ENCODE peak calls at places on chromosomes 4 and X, in nine cellular contexts. A, T, F, N, K, V, L, Y and H are unnamed samples. For H3K9me3, the result is how much of the 10 kb centered on the place peaks cover.

GRCh38 chr4:126604273-126604867 is 1028.4 kb upstream of the INTU start:
- DNase-seq in A (no peak), T (peak), F (peak), N (no peak), K (no peak), V (no peak), L (peak), Y (no peak), H (peak)

GRCh38 chr4:75025432-75025831 is 92.5 kb downstream of the PARM1 start:
- DNase-seq in A (no peak), T (no peak), F (no peak), N (no peak), K (no peak), V (no peak), L (no peak), Y (no peak), H (no peak)

GRCh38 chr4:87540176-87541058 is 11.2 kb upstream of the SPARCL1 start:
- DNase-seq in A (no peak), T (no peak), F (peak), N (no peak), K (peak), V (no peak), L (no peak), Y (peak), H (peak)

GRCh38 chr4:25367004-25367621 is 9.9 kb upstream of the ANAPC4 start:
- DNase-seq in A (no peak), T (no peak), F (peak), N (no peak), K (no peak), V (no peak), L (peak), Y (no peak), H (no peak)

GRCh38 chrX:107678957-107679740 is 50.8 kb downstream of the PRPS1 start:
- DNase-seq in A (peak), T (no peak), F (peak), N (peak), K (peak), V (peak), L (no peak), Y (peak), H (peak)

GRCh38 chrX:99752776-99753175 is 657.3 kb downstream of the PCDH19 start:
- DNase-seq in A (no peak), T (no peak), F (no peak), N (no peak), K (no peak), V (no peak), L (peak), Y (no peak), H (no peak)

GRCh38 chr4:5138389-5138788 is 87.1 kb downstream of the STK32B start:
- DNase-seq in A (no peak), T (no peak), F (no peak), N (no peak), K (no peak), V (no peak), L (no peak), Y (no peak), H (no peak)

GRCh38 chr4:964346-965025 is 8.9 kb downstream of the DGKQ start:
- DNase-seq in A (no peak), T (no peak), F (no peak), N (no peak), K (no peak), V (no peak), L (no peak), Y (no peak), H (no peak)

GRCh38 chr4:73127839-73128448 is 58.4 kb upstream of the COX18 start:
- DNase-seq in A (no peak), T (no peak), F (peak), N (no peak), K (no peak), V (no peak), L (peak), Y (no peak), H (peak)

GRCh38 chr4:13860126-13860525 is 232.6 kb upstream of the BOD1L1 start:
- DNase-seq in A (no peak), T (peak), F (no peak), N (no peak), K (no peak), V (no peak), L (no peak), Y (no peak), H (peak)

GRCh38 chrX:21355831-21356230 is 18.4 kb upstream of the CNKSR2 start:
- DNase-seq in A (no peak), T (no peak), F (no peak), N (no peak), K (no peak), V (no peak), L (no peak), Y (no peak), H (no peak)

GRCh38 chrX:72272868-72273267 is 4.2 kb downstream of the RPS4X start:
- DNase-seq in A (no peak), T (no peak), F (peak), N (no peak), K (no peak), V (no peak), L (no peak), Y (no peak), H (no peak)

GRCh38 chrX:18828832-18829404 is 121.5 kb downstream of the PPEF1 start:
- DNase-seq in A (no peak), T (no peak), F (no peak), N (no peak), K (no peak), V (no peak), L (peak), Y (no peak), H (no peak)

GRCh38 chrX:136032370-136032769 is 47.1 kb downstream of the SLC9A6 start:
- DNase-seq in A (no peak), T (no peak), F (no peak), N (no peak), K (no peak), V (no peak), L (no peak), Y (no peak), H (no peak)

GRCh38 chr4:113142351-113142750 is 92.9 kb downstream of the ANK2 start:
- DNase-seq in A (no peak), T (no peak), F (no peak), N (no peak), K (no peak), V (no peak), L (no peak), Y (no peak), H (no peak)

GRCh38 chrX:85004255-85004654 is 578 bp downstream of the APOOL start:
- DNase-seq in A (no peak), T (no peak), F (peak), N (no peak), K (no peak), V (peak), L (peak), Y (no peak), H (peak)

GRCh38 chr4:180827193-180827592 is 1416.0 kb upstream of the TENM3 start:
- DNase-seq in A (no peak), T (no peak), F (peak), N (no peak), K (no peak), V (no peak), L (peak), Y (no peak), H (peak)

GRCh38 chrX:1592863-1593201 is 1.4 kb downstream of the AKAP17A start:
- DNase-seq in A (peak), T (no peak), F (peak), N (no peak), K (no peak), V (no peak), L (no peak), Y (no peak), H (no peak)

GRCh38 chr4:186979966-186980745 is 256.5 kb upstream of the FAT1 start:
- DNase-seq in A (no peak), T (no peak), F (peak), N (no peak), K (no peak), V (no peak), L (no peak), Y (no peak), H (no peak)

GRCh38 chrX:139823806-139824205 is 109.0 kb downstream of the ATP11C start:
- DNase-seq in A (no peak), T (no peak), F (peak), N (no peak), K (no peak), V (no peak), L (no peak), Y (no peak), H (no peak)

GRCh38 chrX:20542072-20542471 is 275.4 kb upstream of the RPS6KA3 start:
- DNase-seq in A (no peak), T (no peak), F (no peak), N (no peak), K (no peak), V (no peak), L (no peak), Y (no peak), H (no peak)

GRCh38 chr4:2257361-2258001 is 4.4 kb downstream of the MXD4 start:
- DNase-seq in A (peak), T (no peak), F (no peak), N (peak), K (peak), V (peak), L (no peak), Y (peak), H (peak)

GRCh38 chr4:20043992-20044391 is 207.7 kb upstream of the SLIT2 start:
- DNase-seq in A (no peak), T (no peak), F (no peak), N (no peak), K (no peak), V (no peak), L (no peak), Y (no peak), H (no peak)

GRCh38 chr4:92265066-92265465 is 38.7 kb upstream of the GRID2 start:
- DNase-seq in A (no peak), T (no peak), F (no peak), N (no peak), K (no peak), V (no peak), L (no peak), Y (no peak), H (no peak)

GRCh38 chr4:145301386-145302080 is 121.1 kb upstream of the OTUD4 start:
- DNase-seq in A (no peak), T (no peak), F (no peak), N (no peak), K (no peak), V (no peak), L (no peak), Y (no peak), H (no peak)

GRCh38 chr4:16029886-16030285 is 53.9 kb downstream of the PROM1 start:
- DNase-seq in A (no peak), T (no peak), F (no peak), N (no peak), K (no peak), V (no peak), L (peak), Y (no peak), H (no peak)

GRCh38 chr4:125704726-125705125 is 390.0 kb downstream of the FAT4 start:
- DNase-seq in A (no peak), T (no peak), F (peak), N (no peak), K (no peak), V (no peak), L (no peak), Y (no peak), H (no peak)

GRCh38 chr4:113141901-113142346 is 92.5 kb downstream of the ANK2 start:
- DNase-seq in A (no peak), T (no peak), F (peak), N (no peak), K (no peak), V (no peak), L (peak), Y (no peak), H (no peak)

GRCh38 chr4:6573986-6574746 is 823 bp upstream of the MAN2B2 start:
- DNase-seq in A (no peak), T (no peak), F (no peak), N (no peak), K (no peak), V (no peak), L (no peak), Y (no peak), H (no peak)

GRCh38 chrX:115625577-115626301 is 64.8 kb downstream of the PLS3 start:
- DNase-seq in A (no peak), T (no peak), F (peak), N (no peak), K (no peak), V (no peak), L (peak), Y (no peak), H (no peak)

GRCh38 chr4:24651266-24651665 is 66.9 kb upstream of the DHX15 start:
- DNase-seq in A (no peak), T (no peak), F (no peak), N (no peak), K (no peak), V (no peak), L (no peak), Y (no peak), H (no peak)

GRCh38 chr4:137443031-137443800 is 89.1 kb downstream of the PCDH18 start:
- DNase-seq in A (no peak), T (no peak), F (no peak), N (no peak), K (no peak), V (no peak), L (peak), Y (no peak), H (no peak)

GRCh38 chr4:98728433-98728832 is 70.0 kb upstream of the TSPAN5 start:
- DNase-seq in A (no peak), T (no peak), F (peak), N (no peak), K (no peak), V (no peak), L (peak), Y (no peak), H (no peak)

GRCh38 chrX:12967711-12968465 is 7.0 kb upstream of the TMSB4X start:
- DNase-seq in A (no peak), T (no peak), F (no peak), N (no peak), K (no peak), V (no peak), L (no peak), Y (no peak), H (no peak)

GRCh38 chr4:185123479-185123878 is 19.6 kb upstream of the SLC25A4 start:
- DNase-seq in A (no peak), T (no peak), F (no peak), N (no peak), K (no peak), V (no peak), L (no peak), Y (no peak), H (no peak)

GRCh38 chrX:38514014-38514854 is 47.1 kb upstream of the TSPAN7 start:
- DNase-seq in A (no peak), T (no peak), F (no peak), N (no peak), K (no peak), V (no peak), L (no peak), Y (no peak), H (no peak)

DNA sequence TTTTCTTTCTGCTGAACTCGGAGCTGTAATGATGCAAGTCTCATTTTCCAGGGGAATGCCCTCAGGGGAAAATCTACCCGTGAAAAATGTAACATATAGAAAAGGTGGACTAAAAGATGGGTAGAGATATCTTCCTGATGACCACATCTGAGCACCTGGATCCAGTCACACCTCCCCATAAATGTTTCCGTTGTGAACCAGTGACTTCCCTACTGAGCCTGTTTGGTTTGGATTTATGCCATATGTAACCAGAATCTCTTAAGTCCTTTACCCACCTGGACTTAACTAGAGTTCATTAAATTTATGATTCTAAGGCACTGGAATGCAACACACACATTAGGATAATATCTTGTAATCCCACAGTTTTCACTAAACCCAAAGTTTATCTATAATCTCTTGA is 171.1 kb downstream of the ZNF330 start:
- DNase-seq in A (no peak), T (no peak), F (no peak), N (no peak), K (no peak), V (no peak), L (no peak), Y (no peak), H (no peak)
- H3K27ac ChIP-seq in A (no peak), T (no peak), F (no peak), N (no peak), K (no peak), V (no peak), L (no peak), Y (no peak), H (no peak)

GRCh38 chrX:147693511-147693910 is 218.2 kb upstream of the FMR1 start:
- DNase-seq in A (no peak), T (no peak), F (no peak), N (no peak), K (no peak), V (no peak), L (no peak), Y (no peak), H (no peak)
- H3K9me3 ChIP-seq in A (under half), T (under half), F (under half), N (under half), K (under half), V (under half), L (under half), Y (under half), H (under half)

DNA sequence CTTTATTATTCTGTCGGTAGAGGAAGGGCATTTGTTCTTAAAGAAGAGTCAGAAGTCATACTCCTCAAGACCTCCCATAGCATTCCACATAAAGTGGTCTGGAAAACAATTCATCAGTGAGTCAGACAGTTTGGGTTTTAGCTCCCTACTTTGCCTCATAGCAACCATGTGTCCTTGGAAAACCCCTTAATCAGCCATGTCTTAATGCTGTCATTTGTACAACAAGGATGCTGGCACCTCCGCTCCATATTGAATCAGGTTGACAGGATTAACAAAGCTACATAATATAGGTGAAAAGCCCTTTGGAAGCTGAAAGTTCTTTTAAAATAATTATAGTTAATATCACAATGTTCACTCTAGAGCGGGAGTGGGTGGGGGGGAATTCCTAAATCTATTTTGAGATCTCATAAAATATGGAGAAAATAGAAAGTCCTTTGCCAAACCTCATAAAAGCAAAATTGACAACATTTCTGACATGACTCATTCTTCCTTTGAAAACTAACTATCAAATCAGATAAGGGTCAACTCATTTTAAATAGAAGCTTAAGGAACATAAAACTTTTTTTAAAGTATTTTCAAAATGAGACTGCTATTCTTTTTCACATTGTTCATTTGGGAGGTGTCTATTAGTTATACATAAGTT is 37.3 kb upstream of the GUCY1A1 start:
- DNase-seq in A (no peak), T (no peak), F (peak), N (no peak), K (no peak), V (no peak), L (peak), Y (no peak), H (no peak)
- H3K4me3 ChIP-seq in A (no peak), T (no peak), F (no peak), N (no peak), K (no peak), V (no peak), L (no peak), Y (no peak), H (no peak)

DNA sequence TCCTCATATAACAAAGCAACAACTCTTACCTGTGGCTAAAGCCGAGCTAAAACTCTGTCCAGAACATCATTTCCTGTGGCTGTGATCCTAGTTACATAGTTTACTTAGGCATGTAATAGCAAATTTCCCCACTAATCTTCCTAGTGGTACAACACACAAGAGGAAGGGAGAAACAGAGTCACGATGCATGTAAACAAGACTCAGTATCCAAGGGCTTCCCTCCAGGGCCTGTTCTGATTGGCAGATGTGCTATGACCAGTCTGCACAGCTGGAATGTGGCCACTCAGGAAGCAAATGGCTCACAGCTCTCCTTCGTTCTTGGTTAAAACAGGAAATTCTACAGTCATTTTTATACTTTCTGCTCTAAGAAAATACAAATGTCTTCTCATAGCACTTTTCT is 49.2 kb upstream of the PRSS48 start:
- DNase-seq in A (no peak), T (no peak), F (peak), N (no peak), K (peak), V (peak), L (peak), Y (peak), H (peak)
- H3K27ac ChIP-seq in A (peak), T (no peak), F (peak), N (peak), K (peak), V (no peak), L (no peak), Y (peak), H (peak)

DNA sequence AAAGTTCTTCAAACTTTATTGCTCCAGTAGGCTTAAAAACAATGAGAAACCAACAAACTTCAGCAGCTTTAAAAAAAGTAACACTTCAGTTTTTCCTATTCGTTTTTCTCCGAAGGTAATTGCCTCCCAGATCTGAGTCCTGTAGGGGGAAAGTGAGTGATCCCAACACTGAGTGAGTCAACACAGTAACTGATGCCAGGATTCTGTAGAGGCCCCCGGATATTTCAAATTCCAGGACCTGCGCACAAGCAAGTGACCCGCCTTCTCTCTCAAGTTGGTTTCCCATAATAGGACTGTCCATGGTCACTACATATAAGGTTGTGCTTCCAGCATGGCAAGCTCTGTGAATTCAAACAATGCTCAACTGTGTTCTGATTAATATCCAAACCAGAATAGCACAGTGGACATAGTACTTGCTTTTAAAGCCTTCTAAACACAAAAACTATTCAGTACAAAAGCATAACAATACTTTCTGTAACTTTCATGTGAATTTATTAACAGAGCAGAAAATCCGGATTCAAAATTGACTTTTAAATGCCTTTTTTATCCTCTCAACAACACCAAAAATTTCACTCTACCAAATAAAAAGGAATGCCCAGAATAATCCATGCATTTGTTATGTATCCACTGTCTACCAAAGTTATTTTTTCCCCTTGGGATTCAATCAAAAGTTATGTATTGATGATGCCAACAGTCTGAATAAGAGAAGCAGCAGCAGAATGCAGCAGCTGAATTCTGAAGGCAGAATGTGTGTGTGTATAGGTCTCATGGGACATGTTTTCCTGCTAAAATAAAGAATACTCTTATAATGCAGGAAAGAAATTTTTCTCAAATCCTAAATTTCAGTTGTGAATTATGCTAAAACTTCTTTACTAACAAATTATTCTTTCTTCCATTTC is at the start of gene DMD:
- DNase-seq in A (no peak), T (no peak), F (peak), N (no peak), K (peak), V (peak), L (no peak), Y (peak), H (peak)
- H3K9me3 ChIP-seq in A (under half), T (under half), F (under half), N (under half), K (under half), V (under half), L (under half), Y (under half), H (under half)